ENCODE peak calls at places on chromosomes 4 and X, in four cellular contexts. Q, H, N and E are unnamed samples.

GRCh38 chrX:72663737-72664136 is 50.4 kb downstream of the PHKA1 start:
- DNase-seq in N (no peak), Q (no peak), H (no peak), E (peak; percentile 10)

GRCh38 chrX:3939967-3940610 is 226.6 kb upstream of the PRKX start:
- DNase-seq in N (peak; percentile 37), Q (peak; percentile 38), H (peak; percentile 42), E (peak; percentile 14)

GRCh38 chrX:128781506-128781905 is 729.3 kb upstream of the ACTRT1 start:
- DNase-seq in Q (peak; percentile 49), N (no peak), H (peak; percentile 49), E (peak; percentile 43)

GRCh38 chr4:187504974-187505797 is 490.4 kb upstream of the ZFP42 start:
- DNase-seq in H (peak; percentile 59), N (no peak), Q (no peak), E (no peak)

GRCh38 chrX:122094611-122095010 is 1047.2 kb downstream of the GLUD2 start:
- DNase-seq in H (peak; percentile 4), Q (no peak), N (peak; percentile 30), E (no peak)

GRCh38 chr4:119118397-119118796 is 17.2 kb upstream of the MYOZ2 start:
- DNase-seq in H (no peak), Q (no peak), N (no peak), E (no peak)

GRCh38 chr4:105620640-105621323 is 68.4 kb downstream of the ARHGEF38 start:
- DNase-seq in N (peak; percentile 56), Q (no peak), H (peak; percentile 27), E (no peak)

GRCh38 chr4:17665852-17666251 is 51.4 kb downstream of the MED28 start:
- DNase-seq in N (no peak), Q (no peak), H (no peak), E (no peak)

GRCh38 chr4:186724861-186725419 is 1.3 kb upstream of the FAT1 start:
- DNase-seq in H (peak; percentile 23), N (peak; percentile 58), Q (no peak), E (peak; percentile 23)

GRCh38 chr4:7256989-7257810 is 64.9 kb downstream of the SORCS2 start:
- DNase-seq in Q (peak; percentile 64), N (peak; percentile 54), H (no peak), E (no peak)

GRCh38 chr4:57053508-57053907 is 56.7 kb downstream of the IGFBP7 start:
- DNase-seq in N (peak; percentile 62), Q (no peak), H (no peak), E (no peak)

GRCh38 chr4:6891436-6892170 is 18.0 kb upstream of the TBC1D14 start:
- DNase-seq in Q (no peak), H (no peak), N (peak; percentile 19), E (no peak)

GRCh38 chr4:185660340-185660739 is 125.0 kb upstream of the PDLIM3 start:
- DNase-seq in H (no peak), N (no peak), Q (no peak), E (no peak)

GRCh38 chr4:94974773-94975172 is 217.0 kb downstream of the BMPR1B start:
- DNase-seq in N (peak; percentile 82), Q (no peak), H (no peak), E (no peak)

GRCh38 chrX:113947548-113947947 is 636.3 kb upstream of the HTR2C start:
- DNase-seq in H (peak; percentile 37), N (no peak), Q (no peak), E (no peak)

GRCh38 chrX:53714580-53715335 is 28.2 kb upstream of the HUWE1 start:
- DNase-seq in H (no peak), N (peak; percentile 40), Q (no peak), E (no peak)

GRCh38 chrX:106437407-106437806 is 174.4 kb upstream of the RADX start:
- DNase-seq in N (no peak), Q (no peak), H (no peak), E (no peak)

GRCh38 chr4:20543131-20543530 is 157.1 kb upstream of the PACRGL start:
- DNase-seq in Q (no peak), N (peak; percentile 55), H (no peak), E (no peak)

GRCh38 chrX:51759055-51759454 is 15.8 kb downstream of the GSPT2 start:
- DNase-seq in N (no peak), H (no peak), Q (peak; percentile 14), E (no peak)

GRCh38 chrX:67544871-67545771 is 1.3 kb downstream of the AR start:
- DNase-seq in Q (peak; percentile 15), H (peak; percentile 44), N (peak; percentile 63), E (no peak)

GRCh38 chrX:154135458-154136229 is 8.4 kb upstream of the OPN1LW start:
- DNase-seq in Q (no peak), H (no peak), N (peak; percentile 26), E (no peak)

DNA sequence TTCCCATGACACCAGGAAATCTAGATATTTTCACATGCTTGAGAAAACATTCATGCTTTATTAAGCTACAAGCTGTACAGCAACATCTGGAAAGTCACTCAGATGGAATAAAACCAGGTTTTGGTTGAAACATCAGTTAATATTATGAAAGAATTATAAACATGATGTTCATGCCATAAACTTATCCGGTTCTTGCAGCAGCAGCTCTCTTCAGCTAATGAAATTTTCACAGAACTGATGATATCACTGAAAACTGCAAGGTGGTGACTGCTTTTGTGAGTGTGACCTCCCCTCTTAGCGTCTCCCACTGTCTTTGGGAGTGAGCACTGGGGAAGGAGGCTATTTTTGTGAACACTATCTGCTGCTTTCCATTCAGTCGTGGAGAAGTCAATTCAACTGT is 56.9 kb downstream of the ARHGAP10 start:
- DNase-seq in N (peak; percentile 17), H (no peak), Q (peak; percentile 35), E (no peak)
- TF ChIP-seq EZH2phosphoT487 in N (no peak), H (no peak), Q (no peak), E (no peak)

DNA sequence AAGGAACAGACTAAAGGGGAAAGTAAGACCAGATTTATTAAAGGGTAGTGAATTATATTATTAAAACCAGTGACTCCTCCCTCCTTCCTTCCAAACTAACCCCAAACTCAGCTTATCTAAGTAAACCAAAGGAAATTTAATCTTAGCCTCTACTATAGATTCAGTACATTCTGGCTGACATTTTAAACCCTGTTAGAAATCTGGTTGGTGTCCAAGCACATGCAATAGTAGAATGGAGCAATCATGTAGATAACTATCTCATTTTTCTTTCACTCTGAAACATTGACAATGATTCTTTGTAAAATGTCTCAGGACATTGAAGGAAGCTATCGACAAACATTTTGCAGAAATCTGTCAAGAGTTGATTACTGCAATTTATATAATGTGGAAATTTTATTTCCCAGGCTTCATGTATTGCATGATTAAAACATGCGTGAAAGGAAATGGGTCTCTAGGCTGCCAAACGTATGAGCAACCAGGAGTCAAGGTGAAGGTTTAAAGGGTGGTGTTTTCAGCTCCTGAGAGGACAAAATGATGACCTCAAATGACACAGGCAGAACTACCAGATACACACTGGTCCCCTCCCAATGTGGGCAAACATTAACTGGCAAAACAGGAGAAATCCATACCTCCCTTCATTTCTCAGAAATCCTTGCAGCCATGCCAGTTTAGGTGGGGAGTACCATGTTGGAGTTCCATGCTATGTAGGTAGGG is 58.2 kb upstream of the RBM47 start:
- DNase-seq in Q (no peak), N (no peak), H (no peak), E (no peak)
- H3K4me2 ChIP-seq in Q (no peak overlapping the region), N (no peak overlapping the region), H (no peak overlapping the region), E (no peak overlapping the region)

DNA sequence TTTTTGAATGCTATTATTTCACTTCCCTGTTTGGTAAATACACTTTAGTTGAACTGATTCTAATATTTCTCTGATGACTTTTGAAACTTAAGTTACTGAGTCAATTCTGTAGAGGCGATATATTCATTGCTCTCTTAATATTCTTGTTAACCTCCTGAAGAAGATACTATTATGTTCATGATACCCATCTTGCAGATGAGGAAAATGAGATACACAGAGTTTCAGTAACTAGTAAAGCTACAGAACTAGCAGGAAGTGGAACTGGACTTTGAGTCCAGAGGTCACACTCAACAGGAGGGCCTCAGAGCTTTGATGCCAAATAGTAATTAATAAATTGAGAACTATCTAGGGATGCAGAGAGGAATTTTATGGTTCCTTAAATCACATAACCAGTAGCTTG is 70.0 kb downstream of the PCDH7 start:
- DNase-seq in Q (no peak), N (no peak), H (no peak), E (no peak)
- H3K4me1 ChIP-seq in Q (no peaks in the 10 kb centered on the region), N (no peaks in the 10 kb centered on the region), H (no peaks in the 10 kb centered on the region), E (peaks cover 18% of the 10 kb centered on the region)

GRCh38 chr4:70443329-70443728 is 28.7 kb upstream of the MUC7 start:
- DNase-seq in Q (no peak), H (no peak), N (no peak), E (no peak)
- TF ChIP-seq EZH2phosphoT487 in Q (no peak), H (no peak), N (no peak), E (no peak)

DNA sequence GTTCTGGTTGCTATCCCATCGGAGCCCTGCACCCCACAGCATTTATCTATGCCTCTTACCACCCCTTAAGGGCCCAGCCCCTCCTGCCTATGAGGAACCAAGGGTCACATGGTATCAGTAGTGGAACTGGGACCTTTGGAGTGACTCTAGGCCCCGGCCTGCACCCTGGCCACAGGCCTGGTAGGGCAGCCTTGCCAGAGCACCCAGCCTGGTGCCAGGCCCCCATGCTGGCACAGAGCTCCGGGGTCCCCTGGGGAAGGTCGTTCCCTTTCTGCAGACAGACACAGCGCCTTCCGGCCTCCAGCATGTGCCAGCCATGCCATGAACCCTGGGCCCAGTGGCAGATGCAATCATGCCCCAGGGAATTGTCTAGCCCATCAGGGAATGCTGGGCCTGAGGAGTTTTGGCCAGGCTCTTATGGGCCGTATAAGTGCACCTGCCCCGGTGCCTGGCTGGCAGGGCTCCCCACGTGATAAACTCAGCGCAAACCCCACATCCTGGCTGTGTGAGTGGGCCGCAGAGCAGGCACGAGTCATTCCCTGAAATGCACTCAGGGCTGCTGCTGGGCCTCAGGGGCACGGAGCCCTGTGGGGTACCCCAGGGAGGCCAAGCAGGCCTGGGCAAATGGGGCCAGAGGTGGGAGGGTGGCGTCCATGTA is 19.8 kb upstream of the ADD1 start:
- DNase-seq in N (no peak), H (no peak), Q (no peak), E (no peak)
- H3K4me2 ChIP-seq in N (no peak overlapping the region), H (no peak overlapping the region), Q (no peak overlapping the region), E (no peak overlapping the region)

GRCh38 chr4:87103086-87103485 is 117.3 kb downstream of the KLHL8 start:
- DNase-seq in N (no peak), H (no peak), Q (no peak), E (no peak)
- H3K4me1 ChIP-seq in N (peaks cover 27% of the 10 kb centered on the region), H (peaks cover 33% of the 10 kb centered on the region), Q (peaks cover 16% of the 10 kb centered on the region), E (no peaks in the 10 kb centered on the region)

GRCh38 chrX:112380541-112381278 is 298.1 kb upstream of the TRPC5 start:
- DNase-seq in Q (no peak), N (no peak), H (no peak), E (no peak)
- TF ChIP-seq EZH2phosphoT487 in Q (no peak), N (no peak), H (no peak), E (no peak)

DNA sequence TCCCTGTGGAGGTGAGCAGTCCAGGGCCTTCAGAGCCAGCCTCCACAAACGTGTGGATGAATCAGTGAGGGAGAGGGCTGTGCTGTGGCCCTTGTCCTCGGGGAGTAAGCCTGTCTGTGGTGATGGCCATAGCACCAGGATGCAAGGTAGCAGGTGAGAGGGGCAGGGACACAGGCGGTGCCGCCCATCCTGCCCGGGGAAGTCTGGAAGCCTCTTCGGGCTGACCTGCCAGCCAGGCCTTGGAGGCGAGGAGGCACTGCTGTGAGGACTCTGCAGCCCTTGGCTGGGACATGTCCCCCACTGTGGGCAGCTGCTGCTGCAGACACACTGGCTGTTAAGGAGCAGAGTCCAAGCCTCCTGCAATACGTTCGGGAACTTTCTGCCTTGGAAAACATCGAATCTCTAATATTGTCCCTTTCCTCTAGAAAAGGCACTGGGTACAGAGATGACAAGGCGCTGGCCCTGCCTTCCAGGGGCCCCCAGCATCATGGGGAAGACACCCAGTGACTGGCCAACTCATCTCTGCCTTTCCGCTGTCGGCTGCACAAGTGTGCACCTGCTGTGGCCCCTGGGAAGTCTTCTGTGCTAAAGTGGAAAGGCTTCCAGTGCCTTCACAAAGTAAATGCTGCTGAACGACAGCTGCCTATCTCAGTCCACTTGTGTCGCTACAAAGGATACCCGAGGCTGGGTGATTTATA is 101.4 kb downstream of the ADRA2C start:
- DNase-seq in Q (no peak), N (no peak), H (no peak), E (no peak)
- H3K4me2 ChIP-seq in Q (no peak overlapping the region), N (no peak overlapping the region), H (no peak overlapping the region), E (no peak overlapping the region)

GRCh38 chrX:6735235-6735634 is 200.3 kb upstream of the VCX3A start:
- DNase-seq in Q (no peak), N (no peak), H (no peak), E (no peak)
- H3K4me1 ChIP-seq in Q (no peaks in the 10 kb centered on the region), N (no peaks in the 10 kb centered on the region), H (no peaks in the 10 kb centered on the region), E (peaks cover 61% of the 10 kb centered on the region)